ENCODE peak calls at places on chromosomes 12 and 14, in five cellular contexts. W is CD8-positive, alpha-beta memory T cell; Y is fibroblast of mammary gland; P is SK-N-SH; F is neuronal stem cell. H is an unnamed sample.

GRCh38 chr14:76834296-76834695 is 8.1 kb downstream of the LRRC74A start:
- DNase-seq in P (no peak), W (no peak), F (no peak), Y (no peak), H (no peak)

GRCh38 chr14:69882086-69882864 is 3.1 kb downstream of the SMOC1 start:
- DNase-seq in W (no peak), Y (no peak), F (no peak), P (peak; percentile 45), H (no peak)

GRCh38 chr14:103526247-103526913 is 2.6 kb upstream of the TRMT61A start:
- DNase-seq in Y (no peak), F (no peak), W (no peak), P (no peak), H (no peak)

GRCh38 chr12:12999276-12999958 is 648 bp downstream of the HEBP1 start:
- DNase-seq in P (no peak), F (no peak), Y (peak; percentile 17), W (no peak), H (no peak)

GRCh38 chr12:52622349-52622748 is 4.0 kb upstream of the KRT73 start:
- DNase-seq in W (no peak), F (no peak), Y (no peak), P (no peak), H (no peak)

GRCh38 chr14:74684444-74684843 is 28.4 kb downstream of the AREL1 start:
- DNase-seq in P (no peak), W (no peak), F (no peak), Y (no peak), H (peak; percentile 47)

GRCh38 chr12:40215977-40216376 is 8.8 kb upstream of the LRRK2 start:
- DNase-seq in P (no peak), W (no peak), Y (peak; percentile 45), F (no peak), H (no peak)

GRCh38 chr12:58346032-58346632 is 404.8 kb downstream of the ATP23 start:
- DNase-seq in P (peak; percentile 25), F (peak; percentile 30), Y (peak; percentile 64), W (no peak), H (peak; percentile 24)

GRCh38 chr12:120367252-120367923 is 1.6 kb downstream of the MSI1 start:
- DNase-seq in Y (no peak), F (peak; percentile 49), W (no peak), P (peak; percentile 70), H (no peak)

GRCh38 chr12:58917699-58918334 is 2.5 kb downstream of the LRIG3 start:
- DNase-seq in Y (no peak), F (no peak), W (no peak), P (no peak), H (peak; percentile 44)

DNA sequence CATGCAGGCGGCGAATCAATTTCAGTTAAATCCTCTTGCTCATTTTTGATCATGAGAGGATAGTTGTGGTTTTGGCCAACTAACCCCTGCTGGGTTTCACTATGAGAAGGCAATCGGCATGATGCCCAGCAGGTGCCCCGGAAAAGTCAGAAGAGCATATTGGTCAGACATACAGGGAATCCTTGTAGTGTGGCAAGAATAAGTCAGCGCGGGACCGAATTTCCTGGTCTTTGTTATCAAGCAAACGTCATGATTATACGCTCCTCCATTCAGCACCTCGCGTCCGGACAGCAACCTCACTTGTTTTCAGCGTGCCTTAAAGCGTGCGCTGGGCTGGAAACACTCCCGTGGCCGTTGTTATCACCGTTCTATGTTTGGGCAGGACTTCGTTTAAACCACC is 1.8 kb downstream of the TBC1D30 start:
- DNase-seq in F (peak; percentile 80), Y (peak; percentile 56), P (peak; percentile 26), W (no peak), H (peak; percentile 83)
- H3K4me3 ChIP-seq in F (no peak overlapping the region), Y (no peak overlapping the region), P (no peak overlapping the region), W (no peak overlapping the region), H (peak overlapping the region; percentile 59)

DNA sequence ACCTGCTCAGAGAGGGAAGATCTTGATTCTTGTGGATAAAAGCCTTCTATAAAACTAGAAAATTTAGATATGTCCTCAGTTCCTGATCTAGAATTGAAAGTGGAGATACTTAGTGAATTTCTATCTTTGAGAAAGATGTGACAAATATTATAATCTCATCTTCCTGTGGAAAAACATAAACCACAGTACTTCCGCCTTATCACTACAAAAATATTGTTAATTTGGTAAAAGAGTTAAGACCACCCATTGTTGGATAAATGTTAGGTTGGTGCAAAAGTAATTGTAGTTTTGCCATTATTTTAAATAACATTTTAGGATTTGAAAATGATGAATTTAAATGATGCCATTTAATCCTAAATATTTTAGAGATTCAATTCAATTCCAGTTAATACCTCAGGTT is at the start of gene KLRK1:
- DNase-seq in F (no peak), Y (no peak), W (no peak), P (no peak), H (no peak)
- H3K4me3 ChIP-seq in F (no peak within 1 kb of the TSS), Y (no peak within 1 kb of the TSS), W (peak within 1 kb of the TSS; percentile 69), P (no peak within 1 kb of the TSS), H (no peak within 1 kb of the TSS)

GRCh38 chr14:102233081-102233480 is 71.9 kb downstream of the MOK start:
- DNase-seq in Y (no peak), W (no peak), P (no peak), F (no peak), H (no peak)

GRCh38 chr14:102234331-102235264 is 70.4 kb downstream of the MOK start:
- DNase-seq in Y (no peak), F (no peak), P (no peak), W (no peak), H (no peak)

GRCh38 chr14:102236026-102236425 is 68.9 kb downstream of the MOK start:
- DNase-seq in P (no peak), Y (no peak), W (no peak), F (no peak), H (no peak)

GRCh38 chr14:102238131-102238530 is 66.8 kb downstream of the MOK start:
- DNase-seq in W (no peak), P (no peak), F (no peak), Y (no peak), H (no peak)

GRCh38 chr14:102235275-102235897 is 69.6 kb downstream of the MOK start:
- DNase-seq in F (peak; percentile 65), Y (peak; percentile 92), P (peak; percentile 87), W (peak; percentile 59), H (peak; percentile 82)
- H3K4me3 ChIP-seq in F (no peak overlapping the region), Y (peak overlapping the region; percentile 39), P (no peak overlapping the region), W (no peak overlapping the region), H (no peak overlapping the region)

GRCh38 chr12:16130359-16130758 is 147.1 kb downstream of the SLC15A5 start:
- DNase-seq in Y (no peak), W (no peak), F (no peak), P (no peak), H (no peak)
- H3K4me3 ChIP-seq in Y (no peak overlapping the region), W (no peak overlapping the region), F (no peak overlapping the region), P (no peak overlapping the region), H (no peak overlapping the region)

GRCh38 chr12:50525422-50525821 is 20.6 kb downstream of the DIP2B start:
- DNase-seq in W (no peak), P (no peak), F (no peak), Y (no peak), H (no peak)

GRCh38 chr12:50529345-50529744 is 24.6 kb downstream of the DIP2B start:
- DNase-seq in P (no peak), F (no peak), Y (no peak), W (no peak), H (no peak)

GRCh38 chr12:50524621-50525020 is 19.8 kb downstream of the DIP2B start:
- DNase-seq in P (no peak), Y (no peak), F (no peak), W (no peak), H (no peak)

GRCh38 chr12:50528800-50529199 is 24.0 kb downstream of the DIP2B start:
- DNase-seq in P (no peak), Y (no peak), F (no peak), W (no peak), H (no peak)

DNA sequence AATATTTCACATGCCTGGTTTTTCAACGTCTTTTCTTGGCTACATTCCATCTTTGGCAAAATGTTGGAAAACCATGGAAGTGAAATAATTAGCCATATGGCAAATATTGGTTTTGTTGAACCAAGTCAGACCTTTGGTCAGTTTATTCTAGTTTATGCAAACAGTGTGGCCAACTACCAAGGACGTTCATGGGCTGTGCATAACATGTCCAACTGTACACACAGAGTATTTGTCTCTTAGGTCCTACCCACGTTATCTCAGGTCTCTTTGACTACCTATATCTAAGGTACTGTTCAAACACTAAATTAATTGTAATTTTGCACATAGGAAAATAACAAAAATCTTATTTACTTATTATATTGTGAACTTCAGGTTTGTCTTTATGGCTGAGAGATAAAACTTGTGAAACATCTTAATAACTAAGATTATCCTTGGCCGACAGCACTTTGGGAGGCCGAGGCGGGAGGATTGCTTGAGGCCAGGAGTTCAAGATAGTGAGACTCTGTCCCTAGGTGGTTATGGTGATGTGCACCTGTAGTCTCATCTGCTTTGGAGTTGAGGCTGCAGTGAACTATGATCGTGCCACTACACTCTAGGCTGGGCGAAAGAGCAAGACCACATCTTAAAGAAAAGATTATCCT is 22.4 kb downstream of the DIP2B start:
- DNase-seq in P (no peak), Y (no peak), F (no peak), W (no peak), H (no peak)
- H3K4me3 ChIP-seq in P (no peak overlapping the region), Y (no peak overlapping the region), F (no peak overlapping the region), W (no peak overlapping the region), H (no peak overlapping the region)

DNA sequence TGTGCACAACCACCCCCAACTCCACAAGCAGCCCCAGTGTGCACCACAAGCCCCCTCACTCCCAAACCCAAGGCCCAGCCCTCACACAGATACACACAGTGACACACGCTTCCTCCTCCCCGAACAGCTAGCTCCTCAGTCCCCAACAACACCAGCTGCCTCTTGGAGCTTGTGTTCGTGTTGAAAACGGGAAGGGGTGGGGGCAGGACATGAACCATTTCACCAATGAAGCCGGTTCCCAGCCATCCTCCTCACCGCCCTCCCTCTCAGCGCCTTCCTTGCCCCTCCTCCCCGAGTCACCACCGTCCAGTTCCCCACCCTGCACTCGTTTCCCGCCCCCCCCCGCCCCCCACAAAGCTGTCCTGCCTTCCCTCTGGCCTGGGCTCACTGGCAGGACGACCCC is 349 bp upstream of the GPR162 start:
- DNase-seq in F (no peak), Y (peak; percentile 73), P (peak; percentile 82), W (no peak), H (no peak)
- H3K4me3 ChIP-seq in F (peak overlapping the region; percentile 62), Y (peak overlapping the region; percentile 41), P (peak overlapping the region; percentile 65), W (no peak overlapping the region), H (no peak overlapping the region)

GRCh38 chr14:90610641-90611040 is 205.6 kb downstream of the TTC7B start:
- DNase-seq in W (no peak), P (no peak), Y (no peak), F (no peak), H (no peak)

GRCh38 chr14:90609376-90609775 is 206.9 kb downstream of the TTC7B start:
- DNase-seq in P (no peak), F (no peak), Y (no peak), W (no peak), H (no peak)

GRCh38 chr14:90607141-90607540 is 209.1 kb downstream of the TTC7B start:
- DNase-seq in W (no peak), P (no peak), F (no peak), Y (no peak), H (no peak)

GRCh38 chr14:90608281-90608680 is 207.9 kb downstream of the TTC7B start:
- DNase-seq in F (no peak), Y (no peak), W (no peak), P (no peak), H (no peak)

DNA sequence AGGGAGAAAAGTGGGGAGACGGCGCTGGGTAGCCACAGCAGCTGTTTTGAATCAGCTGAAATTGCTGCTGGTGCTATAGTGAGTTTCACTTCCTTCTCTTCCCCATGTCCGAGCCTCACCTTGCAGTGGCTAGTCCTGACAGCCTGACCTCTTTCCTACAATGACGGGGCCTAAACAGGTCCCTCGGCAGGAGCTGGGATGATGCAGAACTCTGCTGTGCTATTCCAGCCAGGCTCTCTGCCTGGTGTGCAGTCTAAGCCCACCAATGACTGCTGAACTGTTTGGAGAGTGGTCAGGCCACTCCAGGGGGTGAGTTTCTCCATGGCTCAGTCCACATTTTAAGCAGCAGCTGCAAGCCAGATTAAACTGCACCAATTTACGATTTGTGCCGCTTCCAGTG is 207.3 kb downstream of the TTC7B start:
- DNase-seq in W (no peak), Y (no peak), F (no peak), P (no peak), H (peak; percentile 31)
- H3K4me3 ChIP-seq in W (no peak overlapping the region), Y (no peak overlapping the region), F (no peak overlapping the region), P (no peak overlapping the region), H (no peak overlapping the region)

H was measured in GM12865.